ENCODE peak calls at places on chromosomes 11 and 22, in five cellular contexts. One of them, this sample, is unnamed.

GRCh38 chr22:45718391-45718790 is 46.8 kb downstream of the ATXN10 start:
- DNase-seq in H1: no peak
- DNase-seq in IMR-90: no peak
- DNase-seq in A549: no peak
- DNase-seq in K562: no peak
- DNase-seq in this sample: no peak

GRCh38 chr11:69157822-69158231 is 2.1 kb downstream of the SMIM38 start:
- DNase-seq in A549: no peak
- DNase-seq in K562: no peak
- DNase-seq in IMR-90: no peak
- DNase-seq in H1: no peak
- DNase-seq in this sample: no peak

GRCh38 chr11:44680982-44681597 is 45.7 kb upstream of the TSPAN18 start:
- DNase-seq in IMR-90: no peak
- DNase-seq in H1: no peak
- DNase-seq in K562: no peak
- DNase-seq in A549: no peak
- DNase-seq in this sample: no peak

GRCh38 chr11:62124186-62125113 is 639 bp downstream of the INCENP start:
- DNase-seq in H1: no peak
- DNase-seq in IMR-90: peak; percentile 52
- DNase-seq in K562: peak; percentile 71
- DNase-seq in A549: peak; percentile 25
- DNase-seq in this sample: peak; percentile 37

GRCh38 chr11:7749456-7749855 is 43.2 kb upstream of the OVCH2 start:
- DNase-seq in A549: no peak
- DNase-seq in H1: no peak
- DNase-seq in K562: no peak
- DNase-seq in IMR-90: no peak
- DNase-seq in this sample: no peak

GRCh38 chr11:1690167-1691026 is 6.6 kb upstream of the KRTAP5-6 start:
- DNase-seq in A549: no peak
- DNase-seq in K562: no peak
- DNase-seq in H1: no peak
- DNase-seq in IMR-90: no peak
- DNase-seq in this sample: no peak

GRCh38 chr11:69513196-69513595 is 31.7 kb downstream of the LINC01488 start:
- DNase-seq in IMR-90: no peak
- DNase-seq in A549: no peak
- DNase-seq in K562: no peak
- DNase-seq in H1: no peak
- DNase-seq in this sample: no peak

GRCh38 chr11:7906481-7906880 is 24.6 kb downstream of the OR10A6 start:
- DNase-seq in IMR-90: no peak
- DNase-seq in A549: no peak
- DNase-seq in K562: no peak
- DNase-seq in H1: no peak
- DNase-seq in this sample: no peak

GRCh38 chr11:74686792-74687191 is 44.4 kb downstream of the CHRDL2 start:
- DNase-seq in H1: no peak
- DNase-seq in K562: no peak
- DNase-seq in A549: no peak
- DNase-seq in IMR-90: peak; percentile 82
- DNase-seq in this sample: no peak

GRCh38 chr11:44524751-44525171 is 40.7 kb upstream of the CD82 start:
- DNase-seq in IMR-90: peak; percentile 7
- DNase-seq in K562: peak; percentile 79
- DNase-seq in H1: no peak
- DNase-seq in A549: no peak
- DNase-seq in this sample: no peak

GRCh38 chr22:38247713-38248112 is 25.1 kb downstream of the TMEM184B start:
- DNase-seq in H1: no peak
- DNase-seq in IMR-90: no peak
- DNase-seq in K562: no peak
- DNase-seq in A549: no peak
- DNase-seq in this sample: no peak

GRCh38 chr22:44996648-44997047 is 13.2 kb downstream of the PHF21B start:
- DNase-seq in IMR-90: no peak
- DNase-seq in H1: no peak
- DNase-seq in K562: no peak
- DNase-seq in A549: no peak
- DNase-seq in this sample: no peak

GRCh38 chr11:62926669-62927455 is 5.7 kb upstream of the CHRM1 start:
- DNase-seq in IMR-90: no peak
- DNase-seq in A549: no peak
- DNase-seq in K562: no peak
- DNase-seq in H1: no peak
- DNase-seq in this sample: no peak

GRCh38 chr22:38051900-38052862 is 5.0 kb upstream of the PICK1 start:
- DNase-seq in A549: peak; percentile 76
- DNase-seq in H1: peak; percentile 89
- DNase-seq in K562: peak; percentile 83
- DNase-seq in IMR-90: peak; percentile 65
- DNase-seq in this sample: peak; percentile 84

GRCh38 chr22:37333724-37334460 is 51.6 kb downstream of the CYTH4 start:
- DNase-seq in H1: no peak
- DNase-seq in IMR-90: no peak
- DNase-seq in K562: no peak
- DNase-seq in A549: no peak
- DNase-seq in this sample: no peak

GRCh38 chr11:109247071-109247470 is 174.9 kb upstream of the C11orf87 start:
- DNase-seq in H1: no peak
- DNase-seq in A549: no peak
- DNase-seq in IMR-90: peak; percentile 43
- DNase-seq in K562: no peak
- DNase-seq in this sample: no peak

GRCh38 chr11:834371-835316 is 1.9 kb downstream of the CD151 start:
- DNase-seq in H1: no peak
- DNase-seq in A549: peak; percentile 81
- DNase-seq in IMR-90: peak; percentile 69
- DNase-seq in K562: no peak
- DNase-seq in this sample: no peak

GRCh38 chr22:20001082-20001638 is 15.5 kb downstream of the ARVCF start:
- DNase-seq in H1: no peak
- DNase-seq in K562: no peak
- DNase-seq in IMR-90: peak; percentile 43
- DNase-seq in A549: no peak
- DNase-seq in this sample: no peak

GRCh38 chr11:93236741-93237675 is 39.2 kb upstream of the SLC36A4 start:
- DNase-seq in K562: peak; percentile 55
- DNase-seq in A549: peak; percentile 7
- DNase-seq in H1: no peak
- DNase-seq in IMR-90: peak; percentile 44
- DNase-seq in this sample: peak; percentile 55

GRCh38 chr11:1772270-1773130 is 8.8 kb upstream of the CTSD start:
- DNase-seq in A549: peak; percentile 95
- DNase-seq in K562: peak; percentile 92
- DNase-seq in IMR-90: peak; percentile 91
- DNase-seq in H1: peak; percentile 71
- DNase-seq in this sample: no peak

GRCh38 chr22:32076726-32077550 is 33.9 kb downstream of the SLC5A1 start:
- DNase-seq in K562: no peak
- DNase-seq in IMR-90: no peak
- DNase-seq in A549: no peak
- DNase-seq in H1: no peak
- DNase-seq in this sample: no peak

DNA sequence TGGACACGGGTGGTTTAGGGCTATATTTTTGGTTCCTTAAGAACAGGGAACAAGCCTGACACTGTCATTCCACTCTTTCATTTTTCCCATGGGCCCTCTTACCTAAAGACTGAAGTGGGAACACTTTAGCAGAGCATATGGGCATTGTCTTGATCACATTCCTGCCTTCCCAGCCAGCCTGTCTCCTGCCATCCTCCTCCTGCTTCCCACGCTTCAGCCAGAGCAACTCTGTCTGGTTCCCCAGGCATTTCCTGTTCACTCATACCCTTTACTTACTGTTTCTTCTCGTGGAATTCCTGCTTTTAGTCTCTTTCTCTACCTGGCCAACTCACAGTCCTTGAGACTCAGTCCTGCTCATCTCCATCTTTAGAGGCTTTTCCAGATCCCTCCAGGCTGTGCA is 22.8 kb downstream of the MRPL16 start:
- DNase-seq in A549: no peak
- DNase-seq in K562: no peak
- DNase-seq in H1: no peak
- DNase-seq in IMR-90: peak; percentile 73
- DNase-seq in this sample: no peak
- TF ChIP-seq MAFK in A549: no peak
- TF ChIP-seq MAFK in K562: no peak
- TF ChIP-seq MAFK in H1: no peak
- TF ChIP-seq MAFK in IMR-90: no peak
- TF ChIP-seq MAFK in this sample: no peak

GRCh38 chr11:34345991-34346480 is 11.8 kb downstream of the ABTB2 start:
- DNase-seq in K562: no peak
- DNase-seq in H1: no peak
- DNase-seq in IMR-90: peak; percentile 24
- DNase-seq in A549: no peak
- DNase-seq in this sample: no peak
- TF ChIP-seq MAFK in K562: no peak
- TF ChIP-seq MAFK in H1: no peak
- TF ChIP-seq MAFK in IMR-90: no peak
- TF ChIP-seq MAFK in A549: no peak
- TF ChIP-seq MAFK in this sample: no peak

DNA sequence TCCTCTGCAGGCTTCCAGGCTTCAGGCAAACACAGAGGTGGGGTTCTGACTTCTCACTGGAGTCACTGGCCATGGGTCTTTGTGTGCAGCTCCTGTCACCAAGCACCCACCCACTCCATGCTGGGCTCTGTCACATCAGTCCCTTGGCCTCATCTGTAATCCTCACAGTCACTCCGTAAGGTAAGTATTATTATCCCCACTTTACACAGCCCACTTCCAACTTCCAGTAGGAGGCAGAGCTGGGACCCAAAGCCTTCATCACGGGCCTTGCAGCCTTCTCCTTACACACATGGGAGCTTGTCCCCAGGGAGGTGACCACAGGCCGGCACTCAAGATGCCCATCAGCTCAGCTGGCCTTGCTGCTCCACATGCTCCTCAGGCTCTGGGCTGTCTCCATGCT is 266.7 kb upstream of the B3GAT1 start:
- DNase-seq in IMR-90: no peak
- DNase-seq in H1: no peak
- DNase-seq in A549: no peak
- DNase-seq in K562: no peak
- DNase-seq in this sample: no peak
- TF ChIP-seq MAFK in IMR-90: no peak
- TF ChIP-seq MAFK in H1: no peak
- TF ChIP-seq MAFK in A549: no peak
- TF ChIP-seq MAFK in K562: no peak
- TF ChIP-seq MAFK in this sample: no peak

GRCh38 chr11:124814739-124815138 is 14.5 kb upstream of the MSANTD2 start:
- DNase-seq in A549: no peak
- DNase-seq in IMR-90: no peak
- DNase-seq in K562: no peak
- DNase-seq in H1: no peak
- DNase-seq in this sample: no peak
- TF ChIP-seq MAFK in A549: peak; percentile 77
- TF ChIP-seq MAFK in IMR-90: peak; percentile 49
- TF ChIP-seq MAFK in K562: peak; percentile 41
- TF ChIP-seq MAFK in H1: no peak
- TF ChIP-seq MAFK in this sample: peak; percentile 49

GRCh38 chr22:35446365-35446764 is 46.4 kb downstream of the MCM5 start:
- DNase-seq in K562: no peak
- DNase-seq in A549: peak; percentile 25
- DNase-seq in IMR-90: peak; percentile 95
- DNase-seq in H1: no peak
- DNase-seq in this sample: no peak

GRCh38 chr22:35443790-35444684 is 44.1 kb downstream of the MCM5 start:
- DNase-seq in K562: no peak
- DNase-seq in H1: no peak
- DNase-seq in IMR-90: no peak
- DNase-seq in A549: no peak
- DNase-seq in this sample: no peak

GRCh38 chr22:35445933-35446332 is 46.0 kb downstream of the MCM5 start:
- DNase-seq in H1: no peak
- DNase-seq in IMR-90: no peak
- DNase-seq in A549: no peak
- DNase-seq in K562: no peak
- DNase-seq in this sample: no peak

GRCh38 chr22:35443338-35443737 is 43.4 kb downstream of the MCM5 start:
- DNase-seq in IMR-90: no peak
- DNase-seq in A549: no peak
- DNase-seq in H1: no peak
- DNase-seq in K562: no peak
- DNase-seq in this sample: no peak

DNA sequence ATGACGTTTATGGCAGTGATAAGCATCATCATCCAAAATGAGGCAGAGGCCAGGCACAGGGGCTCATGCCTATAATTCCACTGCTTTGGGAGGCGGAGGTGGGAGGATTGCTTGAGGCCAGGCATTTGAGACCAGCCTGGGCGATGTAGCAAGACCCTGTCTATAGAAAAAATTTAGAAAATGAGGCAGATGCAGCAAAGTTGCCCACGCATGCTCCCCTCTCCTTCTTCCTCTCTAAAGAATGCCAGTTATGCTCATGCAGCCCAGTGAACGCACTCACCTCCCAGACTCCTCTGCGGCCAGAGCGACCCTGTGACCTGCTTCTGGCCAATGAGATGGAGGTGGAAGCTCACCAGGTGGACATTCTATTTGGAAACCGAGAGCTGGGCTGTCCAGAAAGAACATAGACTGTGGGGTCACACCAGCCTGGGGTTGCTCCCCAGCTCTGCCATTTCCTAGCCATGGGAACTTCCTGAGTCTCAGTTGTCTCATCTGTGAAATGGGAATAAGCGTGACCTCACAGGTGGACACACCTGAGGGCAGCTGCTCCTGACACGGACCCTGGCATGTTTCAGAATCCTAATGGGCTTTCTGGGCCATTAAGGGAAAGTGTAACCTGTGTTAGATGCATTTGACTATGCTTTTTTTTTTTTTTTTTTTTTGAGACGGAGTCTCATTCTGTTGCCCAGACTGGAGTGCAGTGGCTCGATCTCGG is 44.9 kb downstream of the MCM5 start:
- DNase-seq in A549: no peak
- DNase-seq in IMR-90: no peak
- DNase-seq in K562: no peak
- DNase-seq in H1: no peak
- DNase-seq in this sample: no peak
- TF ChIP-seq MAFK in A549: no peak
- TF ChIP-seq MAFK in IMR-90: no peak
- TF ChIP-seq MAFK in K562: no peak
- TF ChIP-seq MAFK in H1: no peak
- TF ChIP-seq MAFK in this sample: no peak

DNA sequence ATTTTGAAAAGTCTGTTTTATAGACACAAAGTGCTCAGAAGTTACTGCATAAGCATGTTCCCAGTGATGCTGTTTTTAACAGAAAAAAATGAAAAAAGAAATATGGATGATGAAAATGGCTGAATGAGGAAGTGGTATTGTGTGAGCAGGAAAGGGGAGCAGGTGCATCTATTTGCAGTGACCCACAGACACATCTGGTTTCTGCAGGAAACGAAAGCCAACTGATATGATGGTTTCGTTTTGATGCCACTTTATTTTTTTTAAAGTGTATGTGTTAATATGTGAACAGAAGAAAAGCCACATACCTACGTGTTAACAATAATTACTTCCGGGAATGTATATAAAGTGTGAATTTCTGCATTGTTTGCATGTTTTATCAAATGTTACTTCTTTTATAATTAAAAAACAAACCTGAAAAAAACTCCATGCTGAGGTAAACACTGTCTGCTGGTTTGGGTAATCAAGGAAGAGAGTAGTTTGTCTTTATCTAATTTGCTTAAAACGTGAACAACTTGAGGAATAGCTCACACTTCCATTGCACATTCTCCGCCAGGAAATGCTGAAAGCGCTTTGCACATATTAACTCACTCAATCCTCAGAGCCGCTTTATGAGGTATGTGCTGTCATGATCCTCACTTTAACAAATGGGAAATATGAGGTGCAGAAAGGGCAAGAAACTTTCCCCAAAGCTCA is 1335.9 kb downstream of the TBC1D22A start:
- DNase-seq in H1: no peak
- DNase-seq in IMR-90: no peak
- DNase-seq in K562: no peak
- DNase-seq in A549: no peak
- DNase-seq in this sample: no peak
- TF ChIP-seq MAFK in H1: no peak
- TF ChIP-seq MAFK in IMR-90: no peak
- TF ChIP-seq MAFK in K562: no peak
- TF ChIP-seq MAFK in A549: no peak
- TF ChIP-seq MAFK in this sample: no peak

This sample was measured in HepG2.